ENCODE peak calls at places on chromosomes 11 and 22, in eight cellular contexts. A is prostate gland, I is cardiac fibroblast, O is kidney epithelial cell, X is bronchial epithelial cell, Y is spleen, R is heart right ventricle, K is HepG2. N is an unnamed sample.

GRCh38 chr11:77668760-77669159 is 31.2 kb upstream of the CLNS1A start:
- DNase-seq in A (no peak), I (peak; percentile 27), O (no peak), X (no peak), Y (no peak), R (no peak), K (no peak), N (no peak)

GRCh38 chr11:420054-420910 is 5.5 kb upstream of the SIGIRR start:
- DNase-seq in A (no peak), I (no peak), O (no peak), X (no peak), Y (peak; percentile 78), R (peak; percentile 14), K (no peak), N (no peak)

GRCh38 chr11:1400168-1401000 is 10.7 kb downstream of the BRSK2 start:
- DNase-seq in A (no peak), I (no peak), O (no peak), X (no peak), Y (no peak), R (peak; percentile 6), K (no peak), N (no peak)

GRCh38 chr22:26446808-26447515 is 17.9 kb downstream of the ASPHD2 start:
- DNase-seq in A (no peak), I (no peak), O (no peak), X (no peak), Y (no peak), R (no peak), K (no peak), N (no peak)

GRCh38 chr22:46055176-46055850 is 78.4 kb upstream of the WNT7B start:
- DNase-seq in A (no peak), I (peak; percentile 36), O (no peak), X (no peak), Y (peak; percentile 84), R (no peak), K (no peak), N (no peak)

GRCh38 chr22:29308148-29308790 is 1.8 kb downstream of the GAS2L1 start:
- DNase-seq in A (no peak), I (no peak), O (no peak), X (no peak), Y (no peak), R (peak; percentile 50), K (no peak), N (no peak)

GRCh38 chr11:74226907-74227306 is 55.8 kb downstream of the PPME1 start:
- DNase-seq in A (no peak), I (no peak), O (no peak), X (no peak), Y (no peak), R (no peak), K (no peak), N (no peak)

GRCh38 chr11:62071408-62071807 is 52.4 kb upstream of the INCENP start:
- DNase-seq in A (no peak), I (peak; percentile 17), O (no peak), X (no peak), Y (peak; percentile 1), R (no peak), K (no peak), N (no peak)

GRCh38 chr22:20523118-20523983 is 15.9 kb downstream of the MED15 start:
- DNase-seq in A (no peak), I (peak; percentile 48), O (no peak), X (no peak), Y (no peak), R (no peak), K (no peak), N (peak; percentile 65)

GRCh38 chr22:31753005-31753633 is 700 bp upstream of the DEPDC5 start:
- DNase-seq in A (peak; percentile 6), I (no peak), O (no peak), X (peak; percentile 65), Y (peak; percentile 89), R (peak; percentile 37), K (peak; percentile 87), N (no peak)

DNA sequence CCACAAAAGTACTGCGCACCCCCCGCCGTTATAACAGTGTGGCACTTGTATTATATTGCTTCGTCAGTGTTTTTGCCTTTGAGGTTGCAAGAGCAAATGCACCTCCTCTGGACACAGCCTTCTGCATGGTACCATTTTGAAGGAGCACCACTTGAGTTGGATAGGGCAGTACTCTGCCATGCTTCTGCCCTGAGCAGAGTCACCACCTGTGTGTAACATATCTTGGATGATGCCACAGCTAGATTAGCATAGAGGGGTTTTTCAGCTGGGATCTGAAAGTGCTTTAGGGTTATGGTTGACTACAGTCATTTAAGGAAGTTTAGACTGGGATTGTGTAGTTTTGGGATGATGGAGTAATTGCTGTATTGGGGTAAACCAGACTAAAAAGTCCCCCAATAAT is 78.8 kb downstream of the PPP6R3 start:
- DNase-seq in A (no peak), I (no peak), O (no peak), X (no peak), Y (no peak), R (no peak), K (no peak), N (no peak)
- H3K4me3 ChIP-seq in A (no peak overlapping the region), I (no peak overlapping the region), O (no peak overlapping the region), X (no peak overlapping the region), Y (no peak overlapping the region), R (no peak overlapping the region), K (no peak overlapping the region), N (no peak overlapping the region)

GRCh38 chr11:19498986-19499669 is 213.5 kb upstream of the NAV2 start:
- DNase-seq in A (no peak), I (peak; percentile 74), O (peak; percentile 7), X (peak; percentile 14), Y (no peak), R (no peak), K (no peak), N (no peak)

DNA sequence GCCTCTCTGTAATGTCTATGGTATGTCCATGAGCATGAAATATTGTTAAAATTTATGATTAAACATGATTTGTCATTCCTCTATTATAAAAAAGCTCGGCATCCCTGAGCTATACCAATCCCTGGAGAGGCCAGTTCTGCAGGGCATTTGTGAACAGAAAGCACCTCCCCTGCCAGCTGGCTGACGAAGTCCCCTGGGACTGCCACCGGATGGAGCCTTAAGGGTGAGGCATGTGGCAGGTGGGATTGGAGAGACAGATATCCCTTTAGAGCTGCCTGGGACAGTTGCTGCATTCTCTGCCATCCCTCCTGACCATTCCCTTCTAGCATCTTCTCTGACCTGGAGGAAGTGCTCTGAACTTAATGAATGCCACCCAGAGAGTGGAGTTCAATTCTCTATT is 219.2 kb upstream of the NAV2 start:
- DNase-seq in A (no peak), I (peak; percentile 25), O (no peak), X (no peak), Y (no peak), R (no peak), K (no peak), N (no peak)
- TF ChIP-seq CTCF in A (no peak), I (no peak), O (no peak), X (no peak), Y (no peak), R (no peak), K (no peak), N (no peak)

GRCh38 chr11:27464155-27464759 is 8.3 kb downstream of the LGR4 start:
- DNase-seq in A (no peak), I (peak; percentile 73), O (peak; percentile 64), X (peak; percentile 86), Y (no peak), R (no peak), K (no peak), N (no peak)

GRCh38 chr11:27466363-27466762 is 6.2 kb downstream of the LGR4 start:
- DNase-seq in A (no peak), I (no peak), O (no peak), X (peak; percentile 73), Y (no peak), R (no peak), K (no peak), N (no peak)

GRCh38 chr11:27468209-27468608 is 4.4 kb downstream of the LGR4 start:
- DNase-seq in A (no peak), I (peak; percentile 92), O (peak; percentile 86), X (peak; percentile 96), Y (no peak), R (no peak), K (no peak), N (peak; percentile 68)

GRCh38 chr11:27467181-27467913 is 5.2 kb downstream of the LGR4 start:
- DNase-seq in A (no peak), I (no peak), O (no peak), X (no peak), Y (no peak), R (no peak), K (peak; percentile 86), N (no peak)

DNA sequence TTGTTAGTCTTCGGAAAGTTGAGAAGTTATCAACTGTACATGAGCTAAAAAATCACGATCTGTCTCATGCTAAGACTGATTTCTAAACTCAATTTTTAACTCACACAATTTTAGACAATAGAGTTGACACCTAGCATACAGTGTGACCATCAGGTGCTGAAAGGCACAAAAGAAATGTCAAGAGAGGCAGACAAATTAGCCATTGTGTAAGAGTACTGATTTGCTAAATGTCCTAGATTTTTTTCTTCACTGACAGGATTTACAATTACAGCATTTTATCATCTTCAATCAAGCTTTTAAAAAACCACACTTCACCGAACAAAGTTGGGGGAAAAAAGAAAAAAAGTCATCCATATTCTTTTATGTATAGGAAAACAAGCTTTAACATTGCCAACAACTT is 7.0 kb downstream of the LGR4 start:
- DNase-seq in A (no peak), I (no peak), O (no peak), X (no peak), Y (no peak), R (no peak), K (no peak), N (no peak)
- H3K4me3 ChIP-seq in A (no peak overlapping the region), I (no peak overlapping the region), O (no peak overlapping the region), X (no peak overlapping the region), Y (no peak overlapping the region), R (no peak overlapping the region), K (no peak overlapping the region), N (no peak overlapping the region)

DNA sequence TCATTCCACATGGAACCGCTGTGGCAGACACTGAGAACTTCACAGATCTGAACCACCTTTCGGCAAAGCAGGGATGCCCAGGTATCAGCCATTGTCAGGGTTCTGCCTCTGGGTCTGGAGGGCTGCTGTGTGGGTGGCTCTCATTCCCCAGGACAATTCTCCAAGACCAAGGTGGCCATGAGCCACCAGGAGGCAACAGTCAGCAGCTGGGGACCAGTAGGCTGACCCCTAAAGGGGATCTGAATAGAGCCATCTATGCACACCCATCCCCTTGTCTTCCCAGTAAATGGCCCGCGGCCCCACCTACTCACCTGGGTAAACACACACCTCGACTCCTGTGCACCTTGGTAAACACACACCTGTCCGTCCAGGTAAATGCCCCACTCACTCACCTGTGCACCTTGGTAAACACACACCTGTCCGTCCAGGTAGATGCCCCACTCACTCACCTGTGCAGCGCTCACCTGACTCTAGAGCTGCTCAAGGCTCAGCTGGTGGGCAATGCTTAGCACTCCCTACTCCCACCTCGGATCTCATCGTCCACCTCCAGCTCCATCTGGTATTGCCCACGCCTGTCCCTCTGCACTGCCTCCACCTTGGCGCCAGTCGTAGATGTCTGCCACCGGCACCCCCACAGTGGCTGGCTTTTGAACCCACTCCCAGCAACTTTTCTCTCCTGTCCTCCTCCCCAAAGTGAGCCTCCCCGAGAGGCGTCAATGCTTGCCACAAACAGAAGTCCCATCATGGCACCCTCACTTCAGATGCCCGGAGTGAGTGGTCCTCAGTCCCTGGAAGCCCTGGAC is 10.2 kb downstream of the SLC25A1 start:
- DNase-seq in A (no peak), I (no peak), O (no peak), X (no peak), Y (no peak), R (no peak), K (no peak), N (no peak)
- TF ChIP-seq CTCF in A (no peak), I (no peak), O (no peak), X (peak; percentile 12), Y (no peak), R (no peak), K (peak; percentile 48), N (peak; percentile 7)